ENCODE peak calls at places on chromosome 7, in nine cellular contexts. L is NCI-H1417 treated with DMSO at 0.1 percent for 48 hours, W is WTC11, S is AG09309, U is left ventricle myocardium superior, O is SHP77 treated with DMSO at 0.1 percent for 48 hours, Z is sciatic nerve, I is NCI-H1092, G is GM23248. M is an unnamed sample.

GRCh38 chr7:47191876-47192291 is 390.0 kb downstream of the TNS3 start:
- DNase-seq in L (no peak), W (no peak), S (no peak), U (no peak), O (no peak), Z (no peak), I (no peak), G (no peak), M (no peak)

GRCh38 chr7:110621289-110621688 is 469.6 kb upstream of the LRRN3 start:
- DNase-seq in L (no peak), W (no peak), S (no peak), U (no peak), O (no peak), Z (no peak), I (no peak), G (no peak), M (no peak)

GRCh38 chr7:42605800-42606199 is 306.1 kb downstream of the C7orf25 start:
- DNase-seq in L (no peak), W (no peak), S (no peak), U (no peak), O (no peak), Z (no peak), I (no peak), G (peak), M (no peak)

GRCh38 chr7:150372271-150373048 is 3.8 kb downstream of the REPIN1 start:
- DNase-seq in L (no peak), W (peak), S (no peak), U (peak), O (no peak), Z (no peak), I (no peak), G (no peak), M (no peak)

GRCh38 chr7:39042706-39043105 is 65.0 kb downstream of the POU6F2 start:
- DNase-seq in L (no peak), W (no peak), S (no peak), U (no peak), O (no peak), Z (no peak), I (no peak), G (no peak), M (no peak)

GRCh38 chr7:28354601-28355062 is 57.7 kb upstream of the CREB5 start:
- DNase-seq in L (no peak), W (no peak), S (peak), U (no peak), O (peak), Z (no peak), I (no peak), G (peak), M (no peak)

GRCh38 chr7:120933475-120933874 is 17.1 kb upstream of the ING3 start:
- DNase-seq in L (no peak), W (no peak), S (no peak), U (no peak), O (no peak), Z (no peak), I (no peak), G (no peak), M (no peak)

GRCh38 chr7:152522551-152522950 is 86.7 kb upstream of the KMT2C start:
- DNase-seq in L (no peak), W (no peak), S (no peak), U (no peak), O (peak), Z (peak), I (peak), G (no peak), M (no peak)

GRCh38 chr7:152459724-152460251 is 24.0 kb upstream of the KMT2C start:
- DNase-seq in L (peak), W (no peak), S (no peak), U (peak), O (peak), Z (no peak), I (peak), G (peak), M (no peak)

GRCh38 chr7:910441-910861 is 34.1 kb downstream of the GET4 start:
- DNase-seq in L (no peak), W (no peak), S (no peak), U (no peak), O (no peak), Z (no peak), I (no peak), G (no peak), M (no peak)

GRCh38 chr7:12783421-12783820 is 96.0 kb downstream of the ARL4A start:
- DNase-seq in L (no peak), W (no peak), S (no peak), U (no peak), O (no peak), Z (no peak), I (no peak), G (no peak), M (no peak)

GRCh38 chr7:100115026-100115425 is 4.1 kb downstream of the TAF6 start:
- DNase-seq in L (no peak), W (no peak), S (no peak), U (peak), O (no peak), Z (no peak), I (no peak), G (no peak), M (no peak)

GRCh38 chr7:25124485-25125136 is 449 bp downstream of the CYCS start:
- DNase-seq in L (no peak), W (no peak), S (no peak), U (no peak), O (no peak), Z (peak), I (peak), G (peak), M (no peak)

GRCh38 chr7:27423290-27423689 is 180.7 kb downstream of the EVX1 start:
- DNase-seq in L (no peak), W (no peak), S (no peak), U (no peak), O (no peak), Z (no peak), I (no peak), G (peak), M (no peak)

GRCh38 chr7:122885583-122886356 is 490 bp downstream of the CADPS2 start:
- DNase-seq in L (no peak), W (peak), S (no peak), U (peak), O (no peak), Z (peak), I (peak), G (peak), M (no peak)

GRCh38 chr7:78221961-78222751 is 423.6 kb downstream of the PHTF2 start:
- DNase-seq in L (no peak), W (no peak), S (peak), U (no peak), O (no peak), Z (no peak), I (no peak), G (peak), M (no peak)

GRCh38 chr7:142917447-142917846 is 16.1 kb downstream of the TRPV5 start:
- DNase-seq in L (no peak), W (no peak), S (no peak), U (no peak), O (no peak), Z (no peak), I (no peak), G (no peak), M (no peak)